ENCODE peak calls at places on chromosomes 6 and 20, in five cellular contexts. Q is uterus; L is keratinocyte; T is fibroblast of lung; O is effector memory CD4-positive, alpha-beta T cell. N is an unnamed sample.

GRCh38 chr6:71164890-71165289 is 123.7 kb upstream of the OGFRL1 start:
- DNase-seq in L (no peak), T (no peak), Q (no peak), O (no peak), N (no peak)

GRCh38 chr6:110874880-110875547 is 429 bp downstream of the AMD1 start:
- DNase-seq in Q (peak; percentile 49), L (no peak), T (no peak), O (peak; percentile 27), N (no peak)

GRCh38 chr6:107550241-107550840 is 60.4 kb downstream of the SOBP start:
- DNase-seq in Q (no peak), T (no peak), O (no peak), L (no peak), N (no peak)

GRCh38 chr20:61966492-61967244 is 99.0 kb downstream of the TAF4 start:
- DNase-seq in T (no peak), L (no peak), O (no peak), Q (no peak), N (no peak)

GRCh38 chr6:2738373-2738979 is 12.2 kb downstream of the MYLK4 start:
- DNase-seq in O (peak; percentile 11), T (peak; percentile 74), Q (no peak), L (no peak), N (no peak)

GRCh38 chr6:144661101-144661806 is 376.1 kb downstream of the UTRN start:
- DNase-seq in T (peak; percentile 62), O (no peak), Q (no peak), L (no peak), N (no peak)

GRCh38 chr20:57779401-57780003 is 69.7 kb upstream of the PMEPA1 start:
- DNase-seq in O (no peak), Q (no peak), L (no peak), T (no peak), N (no peak)

GRCh38 chr6:28296520-28297060 is 15.2 kb downstream of the PGBD1 start:
- DNase-seq in L (no peak), O (no peak), Q (no peak), T (no peak), N (no peak)

GRCh38 chr6:85920782-85921181 is 278.1 kb upstream of the SYNCRIP start:
- DNase-seq in L (no peak), T (no peak), Q (no peak), O (no peak), N (no peak)

GRCh38 chr6:35213824-35214756 is at the start of gene SCUBE3:
- DNase-seq in L (no peak), O (no peak), T (peak; percentile 32), Q (no peak), N (no peak)

GRCh38 chr6:35354361-35355135 is 12.2 kb downstream of the PPARD start:
- DNase-seq in O (no peak), T (peak; percentile 26), Q (no peak), L (no peak), N (no peak)

GRCh38 chr20:32129863-32130262 is 20.3 kb downstream of the TM9SF4 start:
- DNase-seq in O (no peak), L (no peak), Q (no peak), T (no peak), N (no peak)

GRCh38 chr6:89411269-89412070 is 603 bp downstream of the RRAGD start:
- DNase-seq in Q (peak; percentile 25), L (no peak), T (no peak), O (no peak), N (no peak)

GRCh38 chr6:3259491-3259958 is 778 bp downstream of the PSMG4 start:
- DNase-seq in O (peak; percentile 8), L (no peak), Q (no peak), T (no peak), N (no peak)

GRCh38 chr6:38153946-38154345 is 334.4 kb downstream of the ZFAND3 start:
- DNase-seq in Q (no peak), L (no peak), O (no peak), T (no peak), N (no peak)

GRCh38 chr20:14573676-14574075 is 236.3 kb upstream of the FLRT3 start:
- DNase-seq in L (no peak), Q (no peak), T (no peak), O (no peak), N (no peak)

GRCh38 chr6:4449409-4449808 is 314.0 kb upstream of the ECI2 start:
- DNase-seq in T (no peak), L (peak; percentile 5), O (no peak), Q (no peak), N (no peak)

GRCh38 chr6:170489836-170490235 is 63.3 kb downstream of the PSMB1 start:
- DNase-seq in L (no peak), Q (no peak), T (no peak), O (no peak), N (no peak)

GRCh38 chr6:30842754-30843610 is 41.3 kb upstream of the DDR1 start:
- DNase-seq in T (no peak), O (no peak), Q (no peak), L (no peak), N (no peak)

GRCh38 chr6:41967312-41968287 is 26.0 kb upstream of the CCND3 start:
- DNase-seq in T (peak; percentile 18), L (no peak), O (no peak), Q (no peak), N (no peak)

GRCh38 chr6:30061766-30062458 is 847 bp downstream of the POLR1H start:
- DNase-seq in O (no peak), Q (no peak), L (no peak), T (peak; percentile 32), N (no peak)

GRCh38 chr6:105968230-105968954 is 117.7 kb upstream of the PRDM1 start:
- DNase-seq in L (no peak), O (no peak), Q (no peak), T (no peak), N (no peak)

GRCh38 chr20:63495167-63495720 is 3.6 kb downstream of the EEF1A2 start:
- DNase-seq in T (no peak), Q (no peak), O (no peak), L (no peak), N (no peak)

DNA sequence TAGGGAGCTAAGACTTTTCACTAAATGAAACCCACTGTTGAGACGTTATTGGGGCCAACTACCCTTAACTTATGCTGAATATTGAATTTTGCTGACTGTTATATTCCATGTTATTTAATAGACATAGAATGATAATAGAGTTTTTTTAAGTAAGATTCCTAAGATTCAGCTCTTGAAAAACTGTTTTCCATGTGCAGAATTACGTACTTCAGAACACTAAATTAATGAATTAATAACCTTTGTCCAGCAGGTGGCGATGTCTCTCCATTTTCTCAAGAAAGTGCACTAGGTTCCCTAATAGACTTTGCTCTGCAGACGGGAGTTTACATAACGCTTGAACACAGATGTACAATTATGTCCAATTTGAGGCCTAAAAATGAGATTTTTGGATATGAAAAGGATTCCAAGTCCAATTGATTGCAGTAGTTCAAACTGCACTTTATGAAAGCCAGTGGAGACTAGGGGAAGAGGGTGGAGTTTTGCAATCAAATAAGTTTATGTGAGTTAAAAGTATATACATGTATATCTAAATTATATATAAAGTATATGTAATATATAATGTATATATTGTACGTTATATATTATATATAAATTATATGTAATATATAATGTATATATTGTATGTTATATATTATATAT is 282.1 kb downstream of the UST start:
- DNase-seq in Q (peak; percentile 44), L (peak; percentile 76), O (no peak), T (peak; percentile 97), N (no peak)
- H3K27ac ChIP-seq in Q (peak overlapping the region; percentile 24), L (no peak overlapping the region), O (no peak overlapping the region), T (no peak overlapping the region), N (no peak overlapping the region)

GRCh38 chr6:141472550-141472949 is 660.2 kb upstream of the GJE1 start:
- DNase-seq in L (no peak), O (no peak), Q (no peak), T (no peak), N (no peak)
- H3K4me1 ChIP-seq in L (no peaks in the 10 kb centered on the region), O (no peaks in the 10 kb centered on the region), Q (no peaks in the 10 kb centered on the region), T (no peaks in the 10 kb centered on the region), N (no peaks in the 10 kb centered on the region)

DNA sequence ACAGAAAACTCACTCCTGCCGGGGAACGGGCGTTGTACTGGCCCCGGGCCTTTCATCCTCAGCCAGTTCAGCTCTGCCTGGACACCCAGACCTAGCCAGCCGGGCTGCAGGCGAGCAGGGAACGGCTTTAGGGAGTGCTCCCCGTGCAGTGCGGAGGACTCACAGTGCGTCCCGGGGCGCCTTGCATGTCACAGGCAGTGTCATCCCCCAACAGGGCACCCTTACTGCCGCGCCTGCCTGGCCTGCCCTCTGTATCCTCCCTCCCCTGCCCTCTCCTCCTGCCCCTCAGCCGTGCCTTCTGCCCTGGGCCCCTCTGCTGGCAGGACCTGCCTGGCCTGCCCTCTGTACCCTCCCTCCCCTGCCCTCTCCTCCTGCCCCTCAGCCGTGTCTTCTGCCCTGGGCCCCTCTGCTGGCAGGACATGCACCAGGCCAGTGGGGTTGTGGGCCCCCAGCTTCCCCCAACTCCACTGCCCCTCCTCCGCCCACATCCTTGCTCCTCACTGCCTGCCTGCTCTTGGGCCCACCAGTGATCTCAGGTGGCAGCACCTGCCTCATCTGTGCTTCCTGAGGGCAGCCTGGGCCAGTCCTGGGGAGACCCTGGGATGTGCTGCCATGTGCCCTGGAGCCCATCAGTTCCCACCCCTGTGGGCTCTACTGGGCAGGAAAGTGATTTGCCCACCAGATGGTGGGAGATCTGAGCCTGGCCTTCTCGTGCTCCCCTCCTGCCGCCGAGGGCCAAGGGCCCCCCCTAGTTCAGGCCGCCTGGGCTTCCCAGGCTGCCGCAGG is 43.0 kb downstream of the PYGB start:
- DNase-seq in L (no peak), Q (no peak), T (no peak), O (no peak), N (no peak)
- H3K27ac ChIP-seq in L (no peak overlapping the region), Q (peak overlapping the region; percentile 13), T (no peak overlapping the region), O (no peak overlapping the region), N (peak overlapping the region; percentile 74)

GRCh38 chr6:128509709-128510108 is 10.7 kb downstream of the PTPRK start:
- DNase-seq in L (no peak), O (no peak), Q (no peak), T (no peak), N (no peak)

GRCh38 chr6:128507337-128508310 is 12.8 kb downstream of the PTPRK start:
- DNase-seq in T (peak; percentile 55), Q (no peak), L (no peak), O (no peak), N (no peak)

GRCh38 chr6:128511518-128511917 is 8.9 kb downstream of the PTPRK start:
- DNase-seq in O (no peak), L (peak; percentile 58), Q (no peak), T (peak; percentile 64), N (no peak)

GRCh38 chr6:128505603-128506002 is 14.8 kb downstream of the PTPRK start:
- DNase-seq in Q (no peak), L (no peak), O (no peak), T (no peak), N (no peak)

GRCh38 chr6:128508588-128509296 is 11.7 kb downstream of the PTPRK start:
- DNase-seq in T (peak; percentile 88), L (peak; percentile 55), O (no peak), Q (no peak), N (no peak)
- H3K4me1 ChIP-seq in T (peaks cover 14% of the 10 kb centered on the region), L (peaks cover 64% of the 10 kb centered on the region), O (no peaks in the 10 kb centered on the region), Q (no peaks in the 10 kb centered on the region), N (peaks cover 22% of the 10 kb centered on the region)

DNA sequence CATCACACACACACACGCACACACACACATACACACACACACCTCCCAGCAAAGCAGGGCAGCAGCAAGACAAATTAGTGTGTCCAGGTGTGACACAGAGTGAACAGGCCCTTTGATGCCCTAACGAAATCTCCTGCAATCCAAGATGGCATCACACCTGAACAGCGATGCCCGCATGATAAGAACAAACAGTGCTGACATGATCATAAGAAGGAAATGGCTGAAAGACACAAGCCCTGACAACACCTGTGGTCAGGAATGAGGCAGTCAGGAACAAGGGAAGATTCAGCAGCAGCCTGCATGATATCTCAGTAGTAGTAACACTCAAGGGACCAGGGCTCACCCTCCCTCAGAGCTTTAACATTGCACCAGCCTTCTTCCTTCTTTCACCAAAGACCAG is 156.9 kb downstream of the FAXC start:
- DNase-seq in O (no peak), Q (no peak), T (no peak), L (no peak), N (no peak)
- H3K27ac ChIP-seq in O (no peak overlapping the region), Q (no peak overlapping the region), T (no peak overlapping the region), L (no peak overlapping the region), N (no peak overlapping the region)

GRCh38 chr20:59026904-59027745 is 5.0 kb downstream of the ATP5F1E start:
- DNase-seq in T (no peak), O (no peak), L (no peak), Q (no peak), N (no peak)
- H3K4me1 ChIP-seq in T (peaks cover 10% of the 10 kb centered on the region), O (peaks cover 24% of the 10 kb centered on the region), L (peaks cover 27% of the 10 kb centered on the region), Q (peaks cover 5% of the 10 kb centered on the region), N (peaks cover 56% of the 10 kb centered on the region)